ENCODE peak calls at places on chromosome 17, in eight cellular contexts. C is brain microvascular endothelial cell, I is PC-9, H is A549, D is body of pancreas, G is tibial artery, A is kidney, J is PC-3. E is an unnamed sample.
A peak's percentile ranks its signal among the peaks of the same experiment; 100 is the strongest.

GRCh38 chr17:67610061-67610460 is 107.7 kb upstream of the NOL11 start:
- DNase-seq in C (no peak), I (no peak), H (no peak), D (no peak), G (no peak), A (no peak), J (no peak), E (no peak)

GRCh38 chr17:55228683-55229192 is 36.0 kb upstream of the HLF start:
- DNase-seq in C (no peak), I (no peak), H (no peak), D (no peak), G (no peak), A (no peak), J (peak; percentile 26), E (no peak)

GRCh38 chr17:73616120-73616872 is 27.9 kb downstream of the SDK2 start:
- DNase-seq in C (no peak), I (no peak), H (no peak), D (no peak), G (no peak), A (no peak), J (no peak), E (no peak)

GRCh38 chr17:43548689-43549379 is 2.7 kb upstream of the ETV4 start:
- DNase-seq in C (no peak), I (no peak), H (no peak), D (no peak), G (no peak), A (no peak), J (no peak), E (no peak)

GRCh38 chr17:82887255-82888164 is 47.7 kb upstream of the ZNF750 start:
- DNase-seq in C (no peak), I (no peak), H (no peak), D (no peak), G (no peak), A (no peak), J (no peak), E (no peak)

GRCh38 chr17:7081341-7082062 is 1.5 kb upstream of the CLEC10A start:
- DNase-seq in C (no peak), I (no peak), H (no peak), D (no peak), G (no peak), A (no peak), J (no peak), E (no peak)

GRCh38 chr17:6506679-6507231 is 49.6 kb downstream of the PITPNM3 start:
- DNase-seq in C (no peak), I (peak; percentile 97), H (peak; percentile 82), D (no peak), G (no peak), A (peak; percentile 84), J (peak; percentile 89), E (peak; percentile 16)

GRCh38 chr17:17790673-17791464 is 45.9 kb downstream of the SREBF1 start:
- DNase-seq in C (no peak), I (no peak), H (no peak), D (no peak), G (no peak), A (no peak), J (no peak), E (no peak)

GRCh38 chr17:35372846-35373531 is 432 bp downstream of the SLFN11 start:
- DNase-seq in C (no peak), I (peak; percentile 27), H (no peak), D (peak; percentile 44), G (peak; percentile 22), A (peak; percentile 76), J (peak; percentile 55), E (peak; percentile 29)

GRCh38 chr17:34131386-34131785 is 123.7 kb upstream of the CCL2 start:
- DNase-seq in C (no peak), I (no peak), H (no peak), D (no peak), G (no peak), A (no peak), J (no peak), E (no peak)

GRCh38 chr17:44527954-44528353 is 24.7 kb upstream of the GPATCH8 start:
- DNase-seq in C (no peak), I (no peak), H (no peak), D (no peak), G (no peak), A (no peak), J (no peak), E (no peak)

GRCh38 chr17:15237106-15237425 is 28.1 kb downstream of the PMP22 start:
- DNase-seq in C (no peak), I (no peak), H (no peak), D (no peak), G (no peak), A (no peak), J (no peak), E (no peak)

GRCh38 chr17:9185688-9186289 is 164.5 kb downstream of the NTN1 start:
- DNase-seq in C (no peak), I (no peak), H (no peak), D (no peak), G (no peak), A (no peak), J (no peak), E (no peak)

GRCh38 chr17:29619251-29619650 is 3.5 kb downstream of the CORO6 start:
- DNase-seq in C (no peak), I (no peak), H (peak; percentile 73), D (no peak), G (peak; percentile 24), A (no peak), J (no peak), E (no peak)

GRCh38 chr17:57362797-57363556 is 106.7 kb downstream of the MSI2 start:
- DNase-seq in C (no peak), I (no peak), H (no peak), D (no peak), G (no peak), A (no peak), J (no peak), E (no peak)
- H3K27ac ChIP-seq in C (no peak overlapping the region), I (no peak overlapping the region), H (no peak overlapping the region), D (no peak overlapping the region), G (no peak overlapping the region), A (no peak overlapping the region), J (no peak overlapping the region), E (no peak overlapping the region)

DNA sequence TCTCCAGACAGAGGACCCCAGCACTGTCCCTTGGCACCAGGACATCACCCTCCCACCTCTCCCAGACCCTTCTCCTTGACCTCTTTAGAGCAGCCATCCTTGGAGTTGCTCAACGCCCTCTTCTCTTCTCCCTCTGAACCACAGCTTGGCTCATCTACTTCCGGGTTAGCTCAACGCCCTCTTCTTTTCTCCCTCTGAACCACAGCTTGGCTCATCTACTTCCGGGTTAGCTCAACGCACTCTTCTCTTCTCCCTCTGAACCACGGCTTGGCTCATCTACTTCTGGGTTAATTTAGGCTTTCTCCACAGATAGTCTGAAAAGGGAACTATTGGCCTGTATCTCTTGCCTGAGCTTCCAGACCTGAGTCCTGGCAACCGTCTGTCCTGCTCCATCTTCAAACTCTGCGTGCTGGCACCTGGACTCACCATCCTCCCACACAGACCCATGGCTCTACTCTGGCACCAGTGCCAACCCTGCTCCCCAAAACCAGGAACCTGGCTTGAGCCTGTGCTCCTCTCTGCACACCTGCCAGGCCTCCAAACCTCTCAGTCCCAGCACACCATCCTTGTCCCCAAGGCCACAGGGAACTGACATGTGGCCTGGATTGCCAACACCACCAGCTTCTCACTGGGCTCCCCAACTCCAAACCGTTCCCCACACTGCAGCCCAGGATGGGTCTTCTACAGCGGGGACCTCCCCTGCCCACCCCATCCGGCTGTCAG is 25.3 kb upstream of the FAAP100 start:
- DNase-seq in C (peak; percentile 46), I (no peak), H (peak; percentile 76), D (no peak), G (no peak), A (peak; percentile 37), J (peak; percentile 30), E (no peak)
- H3K27ac ChIP-seq in C (peak overlapping the region; percentile 83), I (peak overlapping the region; percentile 64), H (peak overlapping the region; percentile 93), D (no peak overlapping the region), G (peak overlapping the region; percentile 70), A (no peak overlapping the region), J (peak overlapping the region; percentile 73), E (no peak overlapping the region)

GRCh38 chr17:3533752-3534151 is 23.9 kb downstream of the TRPV3 start:
- DNase-seq in C (no peak), I (no peak), H (no peak), D (no peak), G (no peak), A (no peak), J (no peak), E (no peak)

GRCh38 chr17:3532106-3532858 is 25.3 kb downstream of the TRPV3 start:
- DNase-seq in C (no peak), I (no peak), H (no peak), D (no peak), G (no peak), A (peak; percentile 65), J (no peak), E (no peak)

GRCh38 chr17:3534881-3535252 is 22.7 kb downstream of the TRPV3 start:
- DNase-seq in C (no peak), I (no peak), H (peak; percentile 75), D (no peak), G (no peak), A (peak; percentile 70), J (peak; percentile 58), E (no peak)

GRCh38 chr17:3531266-3532101 is 26.1 kb downstream of the TRPV3 start:
- DNase-seq in C (no peak), I (no peak), H (no peak), D (peak; percentile 40), G (no peak), A (peak; percentile 48), J (no peak), E (no peak)

GRCh38 chr17:3532859-3533142 is 24.8 kb downstream of the TRPV3 start:
- DNase-seq in C (no peak), I (no peak), H (no peak), D (no peak), G (no peak), A (no peak), J (no peak), E (no peak)
- H3K27ac ChIP-seq in C (no peak overlapping the region), I (no peak overlapping the region), H (no peak overlapping the region), D (no peak overlapping the region), G (no peak overlapping the region), A (no peak overlapping the region), J (no peak overlapping the region), E (no peak overlapping the region)

GRCh38 chr17:77734371-77735050 is 224.0 kb upstream of the TNRC6C start:
- DNase-seq in C (peak; percentile 21), I (no peak), H (peak; percentile 37), D (peak; percentile 52), G (peak; percentile 94), A (peak; percentile 93), J (no peak), E (peak; percentile 63)
- H3K27ac ChIP-seq in C (no peak overlapping the region), I (no peak overlapping the region), H (no peak overlapping the region), D (peak overlapping the region; percentile 40), G (peak overlapping the region; percentile 88), A (peak overlapping the region; percentile 51), J (no peak overlapping the region), E (no peak overlapping the region)

GRCh38 chr17:4426499-4427208 is 7.1 kb upstream of the SPNS3 start:
- DNase-seq in C (no peak), I (no peak), H (no peak), D (no peak), G (no peak), A (no peak), J (no peak), E (no peak)

GRCh38 chr17:4427505-4427904 is 6.2 kb upstream of the SPNS3 start:
- DNase-seq in C (no peak), I (no peak), H (no peak), D (no peak), G (no peak), A (no peak), J (no peak), E (no peak)
- H3K27ac ChIP-seq in C (no peak overlapping the region), I (no peak overlapping the region), H (no peak overlapping the region), D (no peak overlapping the region), G (no peak overlapping the region), A (no peak overlapping the region), J (no peak overlapping the region), E (no peak overlapping the region)